ENCODE peak calls at places on chromosomes 1 and 21, in ten cellular contexts. One of them, this sample, is unnamed.

GRCh38 chr1:1199141-1199960 is 7.0 kb downstream of the TNFRSF18 start:
- DNase-seq in stimulated activated CD4-positive, alpha-beta T cell treated with anti-CD3 and anti-CD28 coated beads, Interleukin-2, amount 100 ng/mL, for 48 hours: no peak
- DNase-seq in NCI-H2081: no peak
- DNase-seq in activated CD4-positive, CD25-positive, alpha-beta regulatory T cell treated with anti-CD3 and anti-CD28 coated beads, Interleukin-2, amount 50 U/mL, for 72 hours: no peak
- DNase-seq in colonic mucosa: no peak
- DNase-seq in CD4-positive, alpha-beta T cell: peak; percentile 5
- DNase-seq in germinal center: no peak
- DNase-seq in NCI-H2171 treated with DMSO at 0.1 percent for 48 hours: no peak
- DNase-seq in activated CD8-positive, alpha-beta memory T cell treated with anti-CD3 and anti-CD28 coated beads, Interleukin-2, amount 10 ng/mL, durations not matched to agents 7 days and 5 days: no peak
- DNase-seq in stimulated activated CD8-positive, alpha-beta memory T cell treated with anti-CD3 and anti-CD28 coated beads, Interleukin-2, amount 100 ng/mL, for 1 hour: no peak
- DNase-seq in this sample: no peak

GRCh38 chr1:205286335-205286950 is 35.1 kb downstream of the NUAK2 start:
- DNase-seq in CD4-positive, alpha-beta T cell: peak; percentile 56
- DNase-seq in activated CD4-positive, CD25-positive, alpha-beta regulatory T cell treated with anti-CD3 and anti-CD28 coated beads, Interleukin-2, amount 50 U/mL, for 72 hours: peak; percentile 79
- DNase-seq in colonic mucosa: no peak
- DNase-seq in NCI-H2081: no peak
- DNase-seq in NCI-H2171 treated with DMSO at 0.1 percent for 48 hours: no peak
- DNase-seq in stimulated activated CD8-positive, alpha-beta memory T cell treated with anti-CD3 and anti-CD28 coated beads, Interleukin-2, amount 100 ng/mL, for 1 hour: peak; percentile 30
- DNase-seq in activated CD8-positive, alpha-beta memory T cell treated with anti-CD3 and anti-CD28 coated beads, Interleukin-2, amount 10 ng/mL, durations not matched to agents 7 days and 5 days: peak; percentile 95
- DNase-seq in germinal center: peak; percentile 49
- DNase-seq in stimulated activated CD4-positive, alpha-beta T cell treated with anti-CD3 and anti-CD28 coated beads, Interleukin-2, amount 100 ng/mL, for 48 hours: peak; percentile 65
- DNase-seq in this sample: no peak

GRCh38 chr21:43196789-43197188 is 28.0 kb downstream of the CRYAA start:
- DNase-seq in NCI-H2171 treated with DMSO at 0.1 percent for 48 hours: peak; percentile 28
- DNase-seq in CD4-positive, alpha-beta T cell: no peak
- DNase-seq in activated CD4-positive, CD25-positive, alpha-beta regulatory T cell treated with anti-CD3 and anti-CD28 coated beads, Interleukin-2, amount 50 U/mL, for 72 hours: no peak
- DNase-seq in activated CD8-positive, alpha-beta memory T cell treated with anti-CD3 and anti-CD28 coated beads, Interleukin-2, amount 10 ng/mL, durations not matched to agents 7 days and 5 days: no peak
- DNase-seq in stimulated activated CD4-positive, alpha-beta T cell treated with anti-CD3 and anti-CD28 coated beads, Interleukin-2, amount 100 ng/mL, for 48 hours: no peak
- DNase-seq in stimulated activated CD8-positive, alpha-beta memory T cell treated with anti-CD3 and anti-CD28 coated beads, Interleukin-2, amount 100 ng/mL, for 1 hour: no peak
- DNase-seq in germinal center: no peak
- DNase-seq in colonic mucosa: peak; percentile 44
- DNase-seq in NCI-H2081: peak; percentile 4
- DNase-seq in this sample: no peak

GRCh38 chr1:176227579-176227978 is 20.5 kb upstream of the COP1 start:
- DNase-seq in colonic mucosa: no peak
- DNase-seq in activated CD4-positive, CD25-positive, alpha-beta regulatory T cell treated with anti-CD3 and anti-CD28 coated beads, Interleukin-2, amount 50 U/mL, for 72 hours: no peak
- DNase-seq in NCI-H2171 treated with DMSO at 0.1 percent for 48 hours: no peak
- DNase-seq in CD4-positive, alpha-beta T cell: no peak
- DNase-seq in stimulated activated CD4-positive, alpha-beta T cell treated with anti-CD3 and anti-CD28 coated beads, Interleukin-2, amount 100 ng/mL, for 48 hours: no peak
- DNase-seq in stimulated activated CD8-positive, alpha-beta memory T cell treated with anti-CD3 and anti-CD28 coated beads, Interleukin-2, amount 100 ng/mL, for 1 hour: no peak
- DNase-seq in germinal center: no peak
- DNase-seq in NCI-H2081: no peak
- DNase-seq in activated CD8-positive, alpha-beta memory T cell treated with anti-CD3 and anti-CD28 coated beads, Interleukin-2, amount 10 ng/mL, durations not matched to agents 7 days and 5 days: no peak
- DNase-seq in this sample: no peak

GRCh38 chr1:208086116-208086515 is 158.1 kb downstream of the PLXNA2 start:
- DNase-seq in NCI-H2171 treated with DMSO at 0.1 percent for 48 hours: no peak
- DNase-seq in germinal center: no peak
- DNase-seq in NCI-H2081: no peak
- DNase-seq in stimulated activated CD4-positive, alpha-beta T cell treated with anti-CD3 and anti-CD28 coated beads, Interleukin-2, amount 100 ng/mL, for 48 hours: no peak
- DNase-seq in colonic mucosa: no peak
- DNase-seq in activated CD8-positive, alpha-beta memory T cell treated with anti-CD3 and anti-CD28 coated beads, Interleukin-2, amount 10 ng/mL, durations not matched to agents 7 days and 5 days: no peak
- DNase-seq in CD4-positive, alpha-beta T cell: no peak
- DNase-seq in activated CD4-positive, CD25-positive, alpha-beta regulatory T cell treated with anti-CD3 and anti-CD28 coated beads, Interleukin-2, amount 50 U/mL, for 72 hours: no peak
- DNase-seq in stimulated activated CD8-positive, alpha-beta memory T cell treated with anti-CD3 and anti-CD28 coated beads, Interleukin-2, amount 100 ng/mL, for 1 hour: no peak
- DNase-seq in this sample: no peak

GRCh38 chr1:185483647-185484450 is 166.8 kb upstream of the IVNS1ABP start:
- DNase-seq in colonic mucosa: no peak
- DNase-seq in germinal center: no peak
- DNase-seq in NCI-H2081: no peak
- DNase-seq in stimulated activated CD8-positive, alpha-beta memory T cell treated with anti-CD3 and anti-CD28 coated beads, Interleukin-2, amount 100 ng/mL, for 1 hour: no peak
- DNase-seq in activated CD8-positive, alpha-beta memory T cell treated with anti-CD3 and anti-CD28 coated beads, Interleukin-2, amount 10 ng/mL, durations not matched to agents 7 days and 5 days: no peak
- DNase-seq in stimulated activated CD4-positive, alpha-beta T cell treated with anti-CD3 and anti-CD28 coated beads, Interleukin-2, amount 100 ng/mL, for 48 hours: no peak
- DNase-seq in CD4-positive, alpha-beta T cell: no peak
- DNase-seq in NCI-H2171 treated with DMSO at 0.1 percent for 48 hours: peak; percentile 93
- DNase-seq in activated CD4-positive, CD25-positive, alpha-beta regulatory T cell treated with anti-CD3 and anti-CD28 coated beads, Interleukin-2, amount 50 U/mL, for 72 hours: no peak
- DNase-seq in this sample: no peak

GRCh38 chr21:38794978-38795377 is 10.8 kb upstream of the ETS2 start:
- DNase-seq in NCI-H2171 treated with DMSO at 0.1 percent for 48 hours: peak; percentile 25
- DNase-seq in stimulated activated CD8-positive, alpha-beta memory T cell treated with anti-CD3 and anti-CD28 coated beads, Interleukin-2, amount 100 ng/mL, for 1 hour: no peak
- DNase-seq in activated CD4-positive, CD25-positive, alpha-beta regulatory T cell treated with anti-CD3 and anti-CD28 coated beads, Interleukin-2, amount 50 U/mL, for 72 hours: no peak
- DNase-seq in colonic mucosa: no peak
- DNase-seq in stimulated activated CD4-positive, alpha-beta T cell treated with anti-CD3 and anti-CD28 coated beads, Interleukin-2, amount 100 ng/mL, for 48 hours: no peak
- DNase-seq in germinal center: no peak
- DNase-seq in activated CD8-positive, alpha-beta memory T cell treated with anti-CD3 and anti-CD28 coated beads, Interleukin-2, amount 10 ng/mL, durations not matched to agents 7 days and 5 days: no peak
- DNase-seq in CD4-positive, alpha-beta T cell: no peak
- DNase-seq in NCI-H2081: no peak
- DNase-seq in this sample: no peak

GRCh38 chr1:26184086-26184485 is 6.3 kb upstream of the CATSPER4 start:
- DNase-seq in NCI-H2081: no peak
- DNase-seq in activated CD4-positive, CD25-positive, alpha-beta regulatory T cell treated with anti-CD3 and anti-CD28 coated beads, Interleukin-2, amount 50 U/mL, for 72 hours: no peak
- DNase-seq in NCI-H2171 treated with DMSO at 0.1 percent for 48 hours: no peak
- DNase-seq in activated CD8-positive, alpha-beta memory T cell treated with anti-CD3 and anti-CD28 coated beads, Interleukin-2, amount 10 ng/mL, durations not matched to agents 7 days and 5 days: no peak
- DNase-seq in colonic mucosa: no peak
- DNase-seq in stimulated activated CD4-positive, alpha-beta T cell treated with anti-CD3 and anti-CD28 coated beads, Interleukin-2, amount 100 ng/mL, for 48 hours: no peak
- DNase-seq in stimulated activated CD8-positive, alpha-beta memory T cell treated with anti-CD3 and anti-CD28 coated beads, Interleukin-2, amount 100 ng/mL, for 1 hour: no peak
- DNase-seq in CD4-positive, alpha-beta T cell: no peak
- DNase-seq in germinal center: no peak
- DNase-seq in this sample: no peak

GRCh38 chr21:36710729-36711048 is 11.8 kb downstream of the SIM2 start:
- DNase-seq in activated CD8-positive, alpha-beta memory T cell treated with anti-CD3 and anti-CD28 coated beads, Interleukin-2, amount 10 ng/mL, durations not matched to agents 7 days and 5 days: no peak
- DNase-seq in stimulated activated CD4-positive, alpha-beta T cell treated with anti-CD3 and anti-CD28 coated beads, Interleukin-2, amount 100 ng/mL, for 48 hours: no peak
- DNase-seq in CD4-positive, alpha-beta T cell: no peak
- DNase-seq in activated CD4-positive, CD25-positive, alpha-beta regulatory T cell treated with anti-CD3 and anti-CD28 coated beads, Interleukin-2, amount 50 U/mL, for 72 hours: no peak
- DNase-seq in stimulated activated CD8-positive, alpha-beta memory T cell treated with anti-CD3 and anti-CD28 coated beads, Interleukin-2, amount 100 ng/mL, for 1 hour: no peak
- DNase-seq in NCI-H2171 treated with DMSO at 0.1 percent for 48 hours: no peak
- DNase-seq in colonic mucosa: no peak
- DNase-seq in germinal center: no peak
- DNase-seq in NCI-H2081: no peak
- DNase-seq in this sample: no peak

GRCh38 chr1:203678943-203679661 is 52.5 kb downstream of the ATP2B4 start:
- DNase-seq in activated CD4-positive, CD25-positive, alpha-beta regulatory T cell treated with anti-CD3 and anti-CD28 coated beads, Interleukin-2, amount 50 U/mL, for 72 hours: no peak
- DNase-seq in germinal center: no peak
- DNase-seq in colonic mucosa: no peak
- DNase-seq in NCI-H2081: no peak
- DNase-seq in NCI-H2171 treated with DMSO at 0.1 percent for 48 hours: no peak
- DNase-seq in stimulated activated CD8-positive, alpha-beta memory T cell treated with anti-CD3 and anti-CD28 coated beads, Interleukin-2, amount 100 ng/mL, for 1 hour: no peak
- DNase-seq in CD4-positive, alpha-beta T cell: no peak
- DNase-seq in stimulated activated CD4-positive, alpha-beta T cell treated with anti-CD3 and anti-CD28 coated beads, Interleukin-2, amount 100 ng/mL, for 48 hours: no peak
- DNase-seq in activated CD8-positive, alpha-beta memory T cell treated with anti-CD3 and anti-CD28 coated beads, Interleukin-2, amount 10 ng/mL, durations not matched to agents 7 days and 5 days: no peak
- DNase-seq in this sample: no peak

GRCh38 chr1:195604287-195604686 is 1004.0 kb downstream of the KCNT2 start:
- DNase-seq in germinal center: no peak
- DNase-seq in NCI-H2171 treated with DMSO at 0.1 percent for 48 hours: no peak
- DNase-seq in stimulated activated CD4-positive, alpha-beta T cell treated with anti-CD3 and anti-CD28 coated beads, Interleukin-2, amount 100 ng/mL, for 48 hours: no peak
- DNase-seq in colonic mucosa: no peak
- DNase-seq in stimulated activated CD8-positive, alpha-beta memory T cell treated with anti-CD3 and anti-CD28 coated beads, Interleukin-2, amount 100 ng/mL, for 1 hour: no peak
- DNase-seq in activated CD4-positive, CD25-positive, alpha-beta regulatory T cell treated with anti-CD3 and anti-CD28 coated beads, Interleukin-2, amount 50 U/mL, for 72 hours: no peak
- DNase-seq in NCI-H2081: no peak
- DNase-seq in CD4-positive, alpha-beta T cell: no peak
- DNase-seq in activated CD8-positive, alpha-beta memory T cell treated with anti-CD3 and anti-CD28 coated beads, Interleukin-2, amount 10 ng/mL, durations not matched to agents 7 days and 5 days: no peak
- DNase-seq in this sample: no peak

GRCh38 chr1:67053535-67053784 is 488 bp downstream of the SLC35D1 start:
- DNase-seq in CD4-positive, alpha-beta T cell: peak; percentile 5
- DNase-seq in activated CD4-positive, CD25-positive, alpha-beta regulatory T cell treated with anti-CD3 and anti-CD28 coated beads, Interleukin-2, amount 50 U/mL, for 72 hours: no peak
- DNase-seq in germinal center: peak; percentile 65
- DNase-seq in activated CD8-positive, alpha-beta memory T cell treated with anti-CD3 and anti-CD28 coated beads, Interleukin-2, amount 10 ng/mL, durations not matched to agents 7 days and 5 days: no peak
- DNase-seq in colonic mucosa: peak; percentile 74
- DNase-seq in stimulated activated CD8-positive, alpha-beta memory T cell treated with anti-CD3 and anti-CD28 coated beads, Interleukin-2, amount 100 ng/mL, for 1 hour: peak; percentile 10
- DNase-seq in NCI-H2081: no peak
- DNase-seq in stimulated activated CD4-positive, alpha-beta T cell treated with anti-CD3 and anti-CD28 coated beads, Interleukin-2, amount 100 ng/mL, for 48 hours: no peak
- DNase-seq in NCI-H2171 treated with DMSO at 0.1 percent for 48 hours: no peak
- DNase-seq in this sample: no peak

GRCh38 chr1:198923940-198924339 is 285.1 kb downstream of the PTPRC start:
- DNase-seq in CD4-positive, alpha-beta T cell: no peak
- DNase-seq in activated CD8-positive, alpha-beta memory T cell treated with anti-CD3 and anti-CD28 coated beads, Interleukin-2, amount 10 ng/mL, durations not matched to agents 7 days and 5 days: no peak
- DNase-seq in stimulated activated CD4-positive, alpha-beta T cell treated with anti-CD3 and anti-CD28 coated beads, Interleukin-2, amount 100 ng/mL, for 48 hours: no peak
- DNase-seq in activated CD4-positive, CD25-positive, alpha-beta regulatory T cell treated with anti-CD3 and anti-CD28 coated beads, Interleukin-2, amount 50 U/mL, for 72 hours: no peak
- DNase-seq in germinal center: no peak
- DNase-seq in stimulated activated CD8-positive, alpha-beta memory T cell treated with anti-CD3 and anti-CD28 coated beads, Interleukin-2, amount 100 ng/mL, for 1 hour: no peak
- DNase-seq in colonic mucosa: no peak
- DNase-seq in NCI-H2171 treated with DMSO at 0.1 percent for 48 hours: no peak
- DNase-seq in NCI-H2081: no peak
- DNase-seq in this sample: no peak